ENCODE peak calls at places on chromosomes 16 and 17, in six cellular contexts. Z is Right ventricle myocardium superior, T is fibroblast of lung, G is OCI-M1, B is caudate nucleus, P is KG1. S is an unnamed sample.
A peak's percentile ranks its signal among the peaks of the same experiment; 100 is the strongest.

GRCh38 chr16:19094542-19095365 is 19.0 kb upstream of the ITPRIPL2 start:
- DNase-seq in Z (no peak), T (peak; percentile 28), G (peak; percentile 91), B (no peak), P (no peak), S (no peak)

GRCh38 chr17:16923904-16924700 is 47.8 kb downstream of the TNFRSF13B start:
- DNase-seq in Z (no peak), T (no peak), G (no peak), B (no peak), P (no peak), S (peak; percentile 14)

GRCh38 chr16:85717393-85718152 is 28.8 kb upstream of the GINS2 start:
- DNase-seq in Z (peak; percentile 78), T (peak; percentile 61), G (peak; percentile 83), B (peak; percentile 32), P (peak; percentile 52), S (peak; percentile 74)

GRCh38 chr17:78369791-78370381 is 8.6 kb upstream of the PGS1 start:
- DNase-seq in Z (no peak), T (no peak), G (no peak), B (no peak), P (no peak), S (no peak)

GRCh38 chr17:52383493-52384100 is 225.1 kb upstream of the CA10 start:
- DNase-seq in Z (no peak), T (peak; percentile 1), G (peak; percentile 85), B (peak; percentile 40), P (no peak), S (no peak)

GRCh38 chr16:47612711-47613110 is 151.6 kb downstream of the PHKB start:
- DNase-seq in Z (no peak), T (peak; percentile 51), G (no peak), B (no peak), P (no peak), S (no peak)

GRCh38 chr16:27189335-27189972 is 13.9 kb upstream of the KDM8 start:
- DNase-seq in Z (no peak), T (no peak), G (no peak), B (no peak), P (no peak), S (no peak)

GRCh38 chr17:55237268-55237667 is 27.5 kb upstream of the HLF start:
- DNase-seq in Z (no peak), T (no peak), G (peak; percentile 63), B (no peak), P (no peak), S (no peak)

GRCh38 chr17:15501788-15502187 is 34.4 kb upstream of the CDRT4 start:
- DNase-seq in Z (no peak), T (no peak), G (no peak), B (no peak), P (no peak), S (no peak)

GRCh38 chr16:6643083-6643686 is 689.5 kb upstream of the RBFOX1 start:
- DNase-seq in Z (no peak), T (peak; percentile 59), G (peak; percentile 75), B (peak; percentile 43), P (peak; percentile 33), S (no peak)

GRCh38 chr16:673399-673991 is 2.0 kb upstream of the RHBDL1 start:
- DNase-seq in Z (no peak), T (no peak), G (no peak), B (no peak), P (no peak), S (no peak)

GRCh38 chr17:7246779-7247178 is 4.5 kb upstream of the GABARAP start:
- DNase-seq in Z (no peak), T (no peak), G (no peak), B (no peak), P (no peak), S (no peak)

GRCh38 chr17:79986441-79987186 is 49.1 kb downstream of the TBC1D16 start:
- DNase-seq in Z (no peak), T (peak; percentile 88), G (no peak), B (no peak), P (no peak), S (peak; percentile 48)

GRCh38 chr16:1908983-1909382 is 9.2 kb downstream of the HS3ST6 start:
- DNase-seq in Z (no peak), T (no peak), G (no peak), B (no peak), P (no peak), S (no peak)

GRCh38 chr17:42760652-42761581 is at the start of gene RAMP2:
- DNase-seq in Z (peak; percentile 59), T (no peak), G (no peak), B (no peak), P (no peak), S (peak; percentile 60)

S was measured in left ventricle myocardium superior.